ENCODE peak calls at places on chromosomes 6 and 20, in seven cellular contexts. X is natural killer cell; I is central memory CD4-positive, alpha-beta T cell; U is fibroblast of the aortic adventitia; H is hippocampal formation; Y is HTR-8/SVneo; V is GM18507. M is an unnamed sample.

GRCh38 chr6:57242505-57242904 is 20.4 kb upstream of the RAB23 start:
- DNase-seq in X (no peak), I (no peak), U (peak), H (no peak), Y (peak), V (no peak), M (no peak)

GRCh38 chr20:50601511-50602431 is 89.6 kb downstream of the RIPOR3 start:
- DNase-seq in X (no peak), I (no peak), U (no peak), H (no peak), Y (no peak), V (no peak), M (peak)

GRCh38 chr6:53361549-53362031 is 12.8 kb upstream of the ELOVL5 start:
- DNase-seq in X (no peak), I (peak), U (peak), H (no peak), Y (no peak), V (no peak), M (no peak)

GRCh38 chr20:37992802-37993538 is 40.3 kb downstream of the TTI1 start:
- DNase-seq in X (no peak), I (no peak), U (peak), H (no peak), Y (peak), V (peak), M (peak)

GRCh38 chr6:5590187-5590586 is 328.9 kb downstream of the FARS2 start:
- DNase-seq in X (no peak), I (no peak), U (no peak), H (no peak), Y (no peak), V (no peak), M (peak)

GRCh38 chr20:52992632-52993031 is 20.5 kb downstream of the TSHZ2 start:
- DNase-seq in X (no peak), I (no peak), U (no peak), H (no peak), Y (no peak), V (no peak), M (no peak)

GRCh38 chr6:50116797-50117542 is 67.2 kb upstream of the DEFB112 start:
- DNase-seq in X (no peak), I (no peak), U (no peak), H (no peak), Y (no peak), V (no peak), M (peak)

GRCh38 chr6:75450903-75451302 is 42.7 kb downstream of the FILIP1 start:
- DNase-seq in X (no peak), I (no peak), U (no peak), H (no peak), Y (no peak), V (no peak), M (no peak)

GRCh38 chr20:62804021-62804631 is 509 bp upstream of the OGFR start:
- DNase-seq in X (no peak), I (no peak), U (no peak), H (no peak), Y (peak), V (no peak), M (peak)

GRCh38 chr20:17807670-17808069 is 107.9 kb downstream of the BANF2 start:
- DNase-seq in X (no peak), I (no peak), U (peak), H (no peak), Y (no peak), V (no peak), M (no peak)

GRCh38 chr20:7199867-7200266 is 432.4 kb downstream of the BMP2 start:
- DNase-seq in X (no peak), I (no peak), U (no peak), H (no peak), Y (no peak), V (no peak), M (no peak)

GRCh38 chr6:132888701-132889100 is 74.3 kb downstream of the RPS12 start:
- DNase-seq in X (no peak), I (no peak), U (no peak), H (no peak), Y (no peak), V (no peak), M (no peak)

GRCh38 chr6:139164001-139164400 is 29.1 kb downstream of the HECA start:
- DNase-seq in X (no peak), I (peak), U (no peak), H (no peak), Y (no peak), V (no peak), M (no peak)

GRCh38 chr6:6610031-6610591 is 21.6 kb downstream of the LY86 start:
- DNase-seq in X (peak), I (peak), U (no peak), H (no peak), Y (no peak), V (peak), M (no peak)

GRCh38 chr6:27541212-27541931 is 68.5 kb upstream of the ZNF184 start:
- DNase-seq in X (no peak), I (no peak), U (no peak), H (no peak), Y (no peak), V (no peak), M (no peak)

GRCh38 chr6:90230547-90231240 is 65.9 kb downstream of the BACH2 start:
- DNase-seq in X (no peak), I (no peak), U (no peak), H (no peak), Y (no peak), V (no peak), M (no peak)

GRCh38 chr6:163922562-163922961 is 508.0 kb downstream of the QKI start:
- DNase-seq in X (no peak), I (no peak), U (no peak), H (no peak), Y (no peak), V (no peak), M (no peak)

GRCh38 chr20:1802385-1803215 is 92.6 kb upstream of the SIRPA start:
- DNase-seq in X (no peak), I (no peak), U (peak), H (peak), Y (peak), V (peak), M (peak)

GRCh38 chr20:22584630-22584921 is 204 bp upstream of the FOXA2 start:
- DNase-seq in X (no peak), I (no peak), U (no peak), H (no peak), Y (no peak), V (no peak), M (peak)

GRCh38 chr20:53708129-53708968 is 114.7 kb upstream of the ZNF217 start:
- DNase-seq in X (no peak), I (peak), U (peak), H (no peak), Y (peak), V (no peak), M (no peak)

GRCh38 chr20:34663213-34663943 is 13.5 kb downstream of the PIGU start:
- DNase-seq in X (no peak), I (no peak), U (no peak), H (no peak), Y (no peak), V (no peak), M (no peak)

GRCh38 chr20:45104786-45105185 is 3.9 kb upstream of the KCNS1 start:
- DNase-seq in X (no peak), I (no peak), U (peak), H (no peak), Y (peak), V (no peak), M (no peak)

GRCh38 chr6:71502961-71503360 is 214.3 kb downstream of the OGFRL1 start:
- DNase-seq in X (no peak), I (no peak), U (no peak), H (no peak), Y (no peak), V (no peak), M (no peak)